ENCODE peak calls at places on chromosomes 3 and 15, in six cellular contexts. A, U, S, H, J and P are unnamed samples.

GRCh38 chr15:72285927-72286516 is 13.7 kb upstream of the PARP6 start:
- DNase-seq in H (peak; percentile 75), S (no peak), A (peak; percentile 14), J (peak; percentile 48), U (peak; percentile 27), P (no peak)

GRCh38 chr3:123409443-123410148 is 39.3 kb downstream of the ADCY5 start:
- DNase-seq in U (no peak), H (peak; percentile 73), S (no peak), J (no peak), A (no peak), P (no peak)

GRCh38 chr15:36361351-36361870 is 218.0 kb upstream of the CDIN1 start:
- DNase-seq in H (no peak), S (no peak), U (no peak), A (no peak), J (peak; percentile 78), P (no peak)

GRCh38 chr3:38805765-38806386 is 10.1 kb downstream of the SCN10A start:
- DNase-seq in H (peak; percentile 67), J (peak; percentile 85), A (no peak), S (no peak), U (peak; percentile 10), P (peak; percentile 5)

GRCh38 chr3:167854846-167855245 is 119.3 kb downstream of the SERPINI1 start:
- DNase-seq in J (no peak), A (no peak), H (no peak), S (no peak), U (no peak), P (no peak)

GRCh38 chr3:122916084-122916483 is 111.5 kb downstream of the SEMA5B start:
- DNase-seq in U (no peak), J (no peak), H (no peak), A (no peak), S (no peak), P (no peak)

GRCh38 chr3:28901029-28901428 is 379.8 kb upstream of the RBMS3 start:
- DNase-seq in J (peak; percentile 45), A (no peak), U (no peak), S (no peak), H (no peak), P (no peak)

GRCh38 chr15:73564255-73564654 is 68.9 kb downstream of the NPTN start:
- DNase-seq in A (no peak), U (peak; percentile 63), H (peak; percentile 6), S (no peak), J (peak; percentile 80), P (no peak)

GRCh38 chr15:98522127-98522526 is 126.2 kb upstream of the IGF1R start:
- DNase-seq in J (no peak), A (no peak), U (no peak), H (no peak), S (no peak), P (no peak)

GRCh38 chr15:87752250-87752951 is 504.1 kb downstream of the NTRK3 start:
- DNase-seq in U (peak; percentile 88), J (peak; percentile 95), A (no peak), S (no peak), H (peak; percentile 20), P (no peak)

GRCh38 chr3:10933958-10934481 is 58.5 kb upstream of the SLC6A1 start:
- DNase-seq in A (no peak), J (peak; percentile 71), H (no peak), U (no peak), S (peak; percentile 58), P (no peak)

GRCh38 chr3:194097141-194097880 is 38.6 kb upstream of the HES1 start:
- DNase-seq in J (no peak), S (no peak), U (no peak), A (no peak), H (peak; percentile 55), P (no peak)

GRCh38 chr15:96321422-96322391 is 8.8 kb upstream of the NR2F2 start:
- DNase-seq in J (peak; percentile 56), H (peak; percentile 63), A (no peak), U (no peak), S (peak; percentile 72), P (no peak)

GRCh38 chr3:181176610-181177009 is 187.1 kb upstream of the DNAJC19 start:
- DNase-seq in U (peak; percentile 38), S (peak; percentile 74), H (peak; percentile 83), J (peak; percentile 59), A (no peak), P (no peak)

GRCh38 chr3:72338082-72338941 is 509.9 kb downstream of the SHQ1 start:
- DNase-seq in U (no peak), A (no peak), J (peak; percentile 68), H (no peak), S (no peak), P (no peak)

GRCh38 chr3:134334231-134334900 is 39.9 kb downstream of the AMOTL2 start:
- DNase-seq in U (no peak), H (no peak), J (no peak), A (no peak), S (no peak), P (no peak)

GRCh38 chr15:65576669-65577068 is 34.3 kb downstream of the INTS14 start:
- DNase-seq in S (no peak), A (no peak), J (peak; percentile 64), U (peak; percentile 23), H (no peak), P (no peak)

GRCh38 chr3:100245932-100246331 is 14.9 kb upstream of the TBC1D23 start:
- DNase-seq in U (no peak), S (no peak), A (no peak), J (peak; percentile 52), H (no peak), P (no peak)

GRCh38 chr15:61682891-61683500 is 377.3 kb downstream of the VPS13C start:
- DNase-seq in H (no peak), S (no peak), J (no peak), A (no peak), U (no peak), P (no peak)

GRCh38 chr15:70293606-70294470 is 196.1 kb upstream of the TLE3 start:
- DNase-seq in H (no peak), A (no peak), U (no peak), J (no peak), S (no peak), P (no peak)

GRCh38 chr15:98000249-98001203 is 40.0 kb downstream of the ARRDC4 start:
- DNase-seq in S (no peak), J (no peak), U (no peak), A (no peak), H (peak; percentile 61), P (no peak)